ENCODE peak calls at places on chromosomes 12 and 14, in seven cellular contexts. One of them, this sample, is unnamed.

GRCh38 chr12:63294327-63294632 is 143.3 kb upstream of the AVPR1A start:
- DNase-seq in GM23338: no peak
- DNase-seq in Caco-2: peak; percentile 52
- DNase-seq in Jurkat, Clone E6-1: no peak
- DNase-seq in stomach: no peak
- DNase-seq in mesendoderm: peak; percentile 65
- DNase-seq in skeletal muscle cell: peak; percentile 57
- DNase-seq in this sample: peak; percentile 38

GRCh38 chr14:69133206-69134125 is 19.5 kb downstream of the DCAF5 start:
- DNase-seq in skeletal muscle cell: peak; percentile 49
- DNase-seq in Caco-2: no peak
- DNase-seq in Jurkat, Clone E6-1: no peak
- DNase-seq in mesendoderm: peak; percentile 70
- DNase-seq in GM23338: no peak
- DNase-seq in stomach: no peak
- DNase-seq in this sample: peak; percentile 64

GRCh38 chr12:119988788-119989618 is at the start of gene BICDL1:
- DNase-seq in skeletal muscle cell: no peak
- DNase-seq in Jurkat, Clone E6-1: peak; percentile 87
- DNase-seq in GM23338: peak; percentile 99
- DNase-seq in stomach: peak; percentile 97
- DNase-seq in Caco-2: peak; percentile 93
- DNase-seq in mesendoderm: peak; percentile 96
- DNase-seq in this sample: peak; percentile 82

GRCh38 chr12:47981496-47982260 is 18.3 kb downstream of the TMEM106C start:
- DNase-seq in Jurkat, Clone E6-1: no peak
- DNase-seq in skeletal muscle cell: no peak
- DNase-seq in mesendoderm: no peak
- DNase-seq in GM23338: no peak
- DNase-seq in stomach: no peak
- DNase-seq in Caco-2: no peak
- DNase-seq in this sample: no peak

GRCh38 chr12:98058838-98059237 is 456.6 kb upstream of the TMPO start:
- DNase-seq in skeletal muscle cell: no peak
- DNase-seq in Caco-2: no peak
- DNase-seq in Jurkat, Clone E6-1: peak; percentile 66
- DNase-seq in stomach: no peak
- DNase-seq in mesendoderm: no peak
- DNase-seq in GM23338: no peak
- DNase-seq in this sample: no peak

GRCh38 chr14:25006031-25006430 is 43.9 kb downstream of the STXBP6 start:
- DNase-seq in skeletal muscle cell: no peak
- DNase-seq in stomach: no peak
- DNase-seq in Jurkat, Clone E6-1: no peak
- DNase-seq in mesendoderm: no peak
- DNase-seq in GM23338: no peak
- DNase-seq in Caco-2: no peak
- DNase-seq in this sample: no peak

GRCh38 chr14:47438650-47439140 is 236.7 kb downstream of the MDGA2 start:
- DNase-seq in skeletal muscle cell: no peak
- DNase-seq in Jurkat, Clone E6-1: no peak
- DNase-seq in mesendoderm: peak; percentile 74
- DNase-seq in Caco-2: no peak
- DNase-seq in GM23338: peak; percentile 44
- DNase-seq in stomach: no peak
- DNase-seq in this sample: peak; percentile 40

GRCh38 chr12:120199595-120200306 is 1.2 kb downstream of the RPLP0 start:
- DNase-seq in skeletal muscle cell: peak; percentile 85
- DNase-seq in mesendoderm: no peak
- DNase-seq in GM23338: no peak
- DNase-seq in Jurkat, Clone E6-1: no peak
- DNase-seq in Caco-2: no peak
- DNase-seq in stomach: no peak
- DNase-seq in this sample: peak; percentile 23

GRCh38 chr14:74945261-74945851 is 10.0 kb downstream of the PGF start:
- DNase-seq in mesendoderm: peak; percentile 81
- DNase-seq in stomach: no peak
- DNase-seq in Caco-2: no peak
- DNase-seq in Jurkat, Clone E6-1: no peak
- DNase-seq in skeletal muscle cell: no peak
- DNase-seq in GM23338: peak; percentile 92
- DNase-seq in this sample: peak; percentile 58

GRCh38 chr12:89949457-89950195 is 241.0 kb upstream of the ATP2B1 start:
- DNase-seq in skeletal muscle cell: peak; percentile 67
- DNase-seq in mesendoderm: peak; percentile 64
- DNase-seq in Caco-2: no peak
- DNase-seq in stomach: no peak
- DNase-seq in Jurkat, Clone E6-1: peak; percentile 42
- DNase-seq in GM23338: peak; percentile 34
- DNase-seq in this sample: peak; percentile 77

GRCh38 chr14:92654206-92654901 is 94.1 kb downstream of the LGMN start:
- DNase-seq in stomach: no peak
- DNase-seq in Jurkat, Clone E6-1: no peak
- DNase-seq in mesendoderm: no peak
- DNase-seq in Caco-2: no peak
- DNase-seq in skeletal muscle cell: no peak
- DNase-seq in GM23338: no peak
- DNase-seq in this sample: no peak
- H3K4me3 ChIP-seq in stomach: peak overlapping the region; percentile 34
- H3K4me3 ChIP-seq in Jurkat, Clone E6-1: no peak overlapping the region
- H3K4me3 ChIP-seq in mesendoderm: no peak overlapping the region
- H3K4me3 ChIP-seq in Caco-2: no peak overlapping the region
- H3K4me3 ChIP-seq in skeletal muscle cell: no peak overlapping the region
- H3K4me3 ChIP-seq in GM23338: no peak overlapping the region
- H3K4me3 ChIP-seq in this sample: no peak overlapping the region

DNA sequence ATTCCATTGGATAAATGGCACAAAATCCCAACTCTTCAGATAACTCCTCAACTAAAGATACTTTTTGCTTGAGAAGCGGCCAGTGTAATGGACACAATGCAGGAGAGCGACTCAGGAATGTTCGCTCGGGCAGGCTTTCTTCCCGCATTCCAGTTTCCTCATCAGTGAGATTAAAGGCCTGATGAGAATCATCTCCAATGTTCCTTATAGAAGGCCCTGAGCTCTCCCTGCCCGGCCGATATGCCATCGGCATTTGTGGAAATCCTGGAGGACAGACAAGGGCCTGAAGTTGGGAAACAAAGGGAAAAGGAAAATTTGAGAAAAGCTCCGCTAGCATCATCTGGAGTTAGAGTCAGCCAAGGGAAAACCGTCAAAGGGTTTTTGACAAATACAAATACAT is 37.9 kb upstream of the FOXN3 start:
- DNase-seq in skeletal muscle cell: no peak
- DNase-seq in Caco-2: no peak
- DNase-seq in GM23338: no peak
- DNase-seq in mesendoderm: no peak
- DNase-seq in stomach: no peak
- DNase-seq in Jurkat, Clone E6-1: no peak
- DNase-seq in this sample: no peak
- H3K4me3 ChIP-seq in skeletal muscle cell: no peak overlapping the region
- H3K4me3 ChIP-seq in Caco-2: no peak overlapping the region
- H3K4me3 ChIP-seq in GM23338: no peak overlapping the region
- H3K4me3 ChIP-seq in mesendoderm: no peak overlapping the region
- H3K4me3 ChIP-seq in stomach: no peak overlapping the region
- H3K4me3 ChIP-seq in Jurkat, Clone E6-1: no peak overlapping the region
- H3K4me3 ChIP-seq in this sample: no peak overlapping the region

GRCh38 chr12:32197421-32197820 is 90.8 kb downstream of the BICD1 start:
- DNase-seq in skeletal muscle cell: no peak
- DNase-seq in mesendoderm: no peak
- DNase-seq in Jurkat, Clone E6-1: no peak
- DNase-seq in GM23338: no peak
- DNase-seq in Caco-2: no peak
- DNase-seq in stomach: no peak
- DNase-seq in this sample: no peak
- H3K4me3 ChIP-seq in skeletal muscle cell: no peak overlapping the region
- H3K4me3 ChIP-seq in mesendoderm: no peak overlapping the region
- H3K4me3 ChIP-seq in Jurkat, Clone E6-1: no peak overlapping the region
- H3K4me3 ChIP-seq in GM23338: no peak overlapping the region
- H3K4me3 ChIP-seq in Caco-2: no peak overlapping the region
- H3K4me3 ChIP-seq in stomach: no peak overlapping the region
- H3K4me3 ChIP-seq in this sample: no peak overlapping the region

DNA sequence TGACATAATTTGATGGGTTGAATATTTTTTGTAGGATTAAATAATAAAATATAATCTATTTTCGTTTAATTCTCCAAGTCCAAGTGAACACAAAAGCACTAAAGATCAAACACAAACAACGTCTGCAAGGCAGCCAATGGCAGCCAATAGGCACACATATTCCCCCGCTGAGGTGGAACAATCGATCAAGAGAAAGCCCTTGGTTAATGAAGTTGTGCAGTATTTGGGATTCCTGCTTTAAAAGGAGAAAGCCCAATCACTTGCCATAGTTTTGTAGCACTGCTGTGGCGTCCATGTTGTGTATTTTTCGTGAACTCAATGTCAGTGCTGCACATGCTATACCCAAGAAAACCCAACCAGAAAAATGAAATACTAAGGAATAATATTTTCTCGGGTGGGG is 1.5 kb downstream of the DHRS7 start:
- DNase-seq in mesendoderm: no peak
- DNase-seq in Caco-2: no peak
- DNase-seq in skeletal muscle cell: no peak
- DNase-seq in GM23338: peak; percentile 36
- DNase-seq in stomach: no peak
- DNase-seq in Jurkat, Clone E6-1: no peak
- DNase-seq in this sample: no peak
- H3K4me3 ChIP-seq in mesendoderm: no peak overlapping the region
- H3K4me3 ChIP-seq in Caco-2: peak overlapping the region; percentile 78
- H3K4me3 ChIP-seq in skeletal muscle cell: peak overlapping the region; percentile 92
- H3K4me3 ChIP-seq in GM23338: peak overlapping the region; percentile 67
- H3K4me3 ChIP-seq in stomach: peak overlapping the region; percentile 77
- H3K4me3 ChIP-seq in Jurkat, Clone E6-1: peak overlapping the region; percentile 86
- H3K4me3 ChIP-seq in this sample: peak overlapping the region; percentile 87

GRCh38 chr12:26489908-26490307 is 294.5 kb downstream of the SSPN start:
- DNase-seq in GM23338: no peak
- DNase-seq in Jurkat, Clone E6-1: no peak
- DNase-seq in mesendoderm: no peak
- DNase-seq in Caco-2: no peak
- DNase-seq in skeletal muscle cell: no peak
- DNase-seq in stomach: no peak
- DNase-seq in this sample: no peak
- H3K4me3 ChIP-seq in GM23338: no peak overlapping the region
- H3K4me3 ChIP-seq in Jurkat, Clone E6-1: no peak overlapping the region
- H3K4me3 ChIP-seq in mesendoderm: no peak overlapping the region
- H3K4me3 ChIP-seq in Caco-2: no peak overlapping the region
- H3K4me3 ChIP-seq in skeletal muscle cell: no peak overlapping the region
- H3K4me3 ChIP-seq in stomach: no peak overlapping the region
- H3K4me3 ChIP-seq in this sample: no peak overlapping the region

DNA sequence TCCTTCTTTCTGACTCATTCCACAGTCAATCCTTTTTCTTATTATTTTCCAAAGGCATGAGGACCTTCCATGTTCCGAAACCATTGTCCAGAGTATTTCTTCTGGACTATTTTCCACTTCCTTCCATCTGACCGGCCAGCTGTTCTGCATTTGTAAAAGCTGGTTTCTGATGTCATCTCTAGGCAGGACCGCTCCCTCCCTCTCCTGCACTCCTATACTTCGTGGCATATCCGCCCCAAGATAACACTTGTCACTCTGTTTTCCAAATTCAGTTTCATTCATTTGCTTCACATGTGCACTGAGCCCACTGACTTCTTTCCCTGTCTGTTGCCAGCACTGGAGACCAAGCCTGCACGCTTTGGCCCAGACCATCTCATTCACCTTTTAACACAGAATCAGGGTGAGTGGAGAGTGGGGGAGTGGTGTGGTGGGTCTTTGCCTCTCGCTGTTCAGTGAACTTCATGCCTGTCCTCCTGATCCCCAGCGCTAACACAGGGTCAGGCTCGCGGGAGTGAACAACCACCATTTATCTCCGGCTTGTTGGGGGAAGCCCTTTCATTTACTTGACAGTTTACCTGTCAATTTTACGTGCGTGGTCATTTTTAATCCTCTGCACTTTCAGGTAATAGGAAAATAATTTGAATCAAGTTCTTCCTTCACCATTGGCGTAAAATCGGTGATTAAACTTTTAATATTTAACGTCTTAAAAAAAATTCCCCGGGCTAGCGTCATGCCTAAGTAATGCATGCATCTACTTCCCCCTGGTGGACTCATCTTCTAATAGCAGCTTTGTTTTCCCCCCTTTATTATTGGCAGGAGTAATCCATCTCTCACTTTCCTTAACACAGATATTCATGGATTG is 52.5 kb downstream of the C12orf75 start:
- DNase-seq in skeletal muscle cell: no peak
- DNase-seq in GM23338: peak; percentile 84
- DNase-seq in stomach: no peak
- DNase-seq in Caco-2: no peak
- DNase-seq in mesendoderm: peak; percentile 67
- DNase-seq in Jurkat, Clone E6-1: peak; percentile 62
- DNase-seq in this sample: peak; percentile 59
- H3K4me3 ChIP-seq in skeletal muscle cell: peak overlapping the region; percentile 42
- H3K4me3 ChIP-seq in GM23338: peak overlapping the region; percentile 13
- H3K4me3 ChIP-seq in stomach: peak overlapping the region; percentile 30
- H3K4me3 ChIP-seq in Caco-2: no peak overlapping the region
- H3K4me3 ChIP-seq in mesendoderm: no peak overlapping the region
- H3K4me3 ChIP-seq in Jurkat, Clone E6-1: no peak overlapping the region
- H3K4me3 ChIP-seq in this sample: no peak overlapping the region

GRCh38 chr14:37588956-37589737 is 5.9 kb downstream of the FOXA1 start:
- DNase-seq in GM23338: peak; percentile 51
- DNase-seq in skeletal muscle cell: no peak
- DNase-seq in Caco-2: peak; percentile 57
- DNase-seq in Jurkat, Clone E6-1: no peak
- DNase-seq in stomach: no peak
- DNase-seq in mesendoderm: peak; percentile 65
- DNase-seq in this sample: no peak

GRCh38 chr14:37588667-37588955 is 6.4 kb downstream of the FOXA1 start:
- DNase-seq in GM23338: peak; percentile 62
- DNase-seq in skeletal muscle cell: no peak
- DNase-seq in Jurkat, Clone E6-1: no peak
- DNase-seq in mesendoderm: no peak
- DNase-seq in stomach: no peak
- DNase-seq in Caco-2: no peak
- DNase-seq in this sample: peak; percentile 64

GRCh38 chr14:37586783-37587428 is 8.1 kb downstream of the FOXA1 start:
- DNase-seq in skeletal muscle cell: no peak
- DNase-seq in Jurkat, Clone E6-1: no peak
- DNase-seq in stomach: no peak
- DNase-seq in GM23338: no peak
- DNase-seq in mesendoderm: no peak
- DNase-seq in Caco-2: no peak
- DNase-seq in this sample: no peak

GRCh38 chr14:37587438-37587837 is 7.6 kb downstream of the FOXA1 start:
- DNase-seq in GM23338: no peak
- DNase-seq in skeletal muscle cell: no peak
- DNase-seq in Caco-2: no peak
- DNase-seq in stomach: no peak
- DNase-seq in mesendoderm: no peak
- DNase-seq in Jurkat, Clone E6-1: no peak
- DNase-seq in this sample: no peak

GRCh38 chr14:37587881-37588666 is 7.0 kb downstream of the FOXA1 start:
- DNase-seq in Caco-2: peak; percentile 84
- DNase-seq in mesendoderm: peak; percentile 66
- DNase-seq in GM23338: peak; percentile 80
- DNase-seq in skeletal muscle cell: no peak
- DNase-seq in Jurkat, Clone E6-1: no peak
- DNase-seq in stomach: no peak
- DNase-seq in this sample: no peak
- H3K4me3 ChIP-seq in Caco-2: peak overlapping the region; percentile 92
- H3K4me3 ChIP-seq in mesendoderm: peak overlapping the region; percentile 32
- H3K4me3 ChIP-seq in GM23338: peak overlapping the region; percentile 75
- H3K4me3 ChIP-seq in skeletal muscle cell: peak overlapping the region; percentile 8
- H3K4me3 ChIP-seq in Jurkat, Clone E6-1: no peak overlapping the region
- H3K4me3 ChIP-seq in stomach: peak overlapping the region; percentile 62
- H3K4me3 ChIP-seq in this sample: peak overlapping the region; percentile 94

GRCh38 chr14:67416810-67417209 is 4.8 kb upstream of the PLEK2 start:
- DNase-seq in GM23338: no peak
- DNase-seq in stomach: no peak
- DNase-seq in skeletal muscle cell: no peak
- DNase-seq in Jurkat, Clone E6-1: no peak
- DNase-seq in mesendoderm: no peak
- DNase-seq in Caco-2: no peak
- DNase-seq in this sample: no peak
- H3K4me3 ChIP-seq in GM23338: no peak overlapping the region
- H3K4me3 ChIP-seq in stomach: no peak overlapping the region
- H3K4me3 ChIP-seq in skeletal muscle cell: no peak overlapping the region
- H3K4me3 ChIP-seq in Jurkat, Clone E6-1: no peak overlapping the region
- H3K4me3 ChIP-seq in mesendoderm: no peak overlapping the region
- H3K4me3 ChIP-seq in Caco-2: no peak overlapping the region
- H3K4me3 ChIP-seq in this sample: no peak overlapping the region

This sample was measured in PC-9.